ENCODE peak calls at places on chromosomes 13 and 19, in seven cellular contexts. One of them, this sample, is unnamed.

GRCh38 chr19:44164673-44165512 is at the start of gene ZNF226:
- DNase-seq in uterus: peak; percentile 91
- DNase-seq in IMR-90: peak; percentile 99
- DNase-seq in spleen: peak; percentile 91
- DNase-seq in stomach: peak; percentile 91
- DNase-seq in hepatocyte: peak; percentile 97
- DNase-seq in Peyer's patch: peak; percentile 90
- DNase-seq in this sample: peak; percentile 93

GRCh38 chr19:32676186-32676894 is 692 bp downstream of the RGS9BP start:
- DNase-seq in uterus: no peak
- DNase-seq in IMR-90: no peak
- DNase-seq in spleen: peak; percentile 86
- DNase-seq in stomach: peak; percentile 28
- DNase-seq in hepatocyte: peak; percentile 61
- DNase-seq in Peyer's patch: no peak
- DNase-seq in this sample: peak; percentile 65

GRCh38 chr19:36605101-36605838 is at the start of gene ZNF382:
- DNase-seq in uterus: peak; percentile 54
- DNase-seq in IMR-90: peak; percentile 41
- DNase-seq in spleen: peak; percentile 94
- DNase-seq in stomach: peak; percentile 40
- DNase-seq in hepatocyte: peak; percentile 91
- DNase-seq in Peyer's patch: peak; percentile 74
- DNase-seq in this sample: peak; percentile 72

GRCh38 chr19:47176627-47177090 is 46.0 kb downstream of the SAE1 start:
- DNase-seq in uterus: peak; percentile 33
- DNase-seq in IMR-90: peak; percentile 98
- DNase-seq in spleen: no peak
- DNase-seq in stomach: no peak
- DNase-seq in hepatocyte: no peak
- DNase-seq in Peyer's patch: peak; percentile 36
- DNase-seq in this sample: no peak

GRCh38 chr13:20843177-20843576 is 59.4 kb downstream of the XPO4 start:
- DNase-seq in uterus: no peak
- DNase-seq in IMR-90: peak; percentile 18
- DNase-seq in spleen: no peak
- DNase-seq in stomach: no peak
- DNase-seq in hepatocyte: peak; percentile 11
- DNase-seq in Peyer's patch: no peak
- DNase-seq in this sample: no peak

GRCh38 chr13:24203726-24204295 is 43.3 kb downstream of the SPATA13 start:
- DNase-seq in uterus: no peak
- DNase-seq in IMR-90: peak; percentile 50
- DNase-seq in spleen: no peak
- DNase-seq in stomach: no peak
- DNase-seq in hepatocyte: no peak
- DNase-seq in Peyer's patch: no peak
- DNase-seq in this sample: no peak

GRCh38 chr19:18339703-18340102 is 695 bp upstream of the PGPEP1 start:
- DNase-seq in uterus: no peak
- DNase-seq in IMR-90: peak; percentile 25
- DNase-seq in spleen: no peak
- DNase-seq in stomach: no peak
- DNase-seq in hepatocyte: no peak
- DNase-seq in Peyer's patch: no peak
- DNase-seq in this sample: no peak

GRCh38 chr13:48559638-48560320 is 26.9 kb upstream of the RCBTB2 start:
- DNase-seq in uterus: no peak
- DNase-seq in IMR-90: peak; percentile 70
- DNase-seq in spleen: no peak
- DNase-seq in stomach: no peak
- DNase-seq in hepatocyte: no peak
- DNase-seq in Peyer's patch: no peak
- DNase-seq in this sample: no peak

GRCh38 chr13:45681101-45681500 is 21.0 kb upstream of the CBY2 start:
- DNase-seq in uterus: no peak
- DNase-seq in IMR-90: no peak
- DNase-seq in spleen: no peak
- DNase-seq in stomach: no peak
- DNase-seq in hepatocyte: no peak
- DNase-seq in Peyer's patch: no peak
- DNase-seq in this sample: no peak

GRCh38 chr13:50531917-50532899 is 311.3 kb downstream of the DLEU7 start:
- DNase-seq in uterus: no peak
- DNase-seq in IMR-90: peak; percentile 62
- DNase-seq in spleen: no peak
- DNase-seq in stomach: no peak
- DNase-seq in hepatocyte: peak; percentile 38
- DNase-seq in Peyer's patch: no peak
- DNase-seq in this sample: no peak

GRCh38 chr19:29811125-29812079 is at the start of gene CCNE1:
- DNase-seq in uterus: peak; percentile 91
- DNase-seq in IMR-90: peak; percentile 74
- DNase-seq in spleen: peak; percentile 97
- DNase-seq in stomach: peak; percentile 97
- DNase-seq in hepatocyte: peak; percentile 95
- DNase-seq in Peyer's patch: peak; percentile 94
- DNase-seq in this sample: peak; percentile 98

GRCh38 chr13:67408823-67409222 is 178.7 kb upstream of the PCDH9 start:
- DNase-seq in uterus: no peak
- DNase-seq in IMR-90: no peak
- DNase-seq in spleen: no peak
- DNase-seq in stomach: no peak
- DNase-seq in hepatocyte: peak; percentile 42
- DNase-seq in Peyer's patch: no peak
- DNase-seq in this sample: no peak

GRCh38 chr13:109569938-109570711 is 216.3 kb downstream of the IRS2 start:
- DNase-seq in uterus: no peak
- DNase-seq in IMR-90: no peak
- DNase-seq in spleen: no peak
- DNase-seq in stomach: peak; percentile 44
- DNase-seq in hepatocyte: no peak
- DNase-seq in Peyer's patch: no peak
- DNase-seq in this sample: no peak

GRCh38 chr13:46577656-46578589 is 25.0 kb downstream of the LRCH1 start:
- DNase-seq in uterus: no peak
- DNase-seq in IMR-90: peak; percentile 33
- DNase-seq in spleen: no peak
- DNase-seq in stomach: no peak
- DNase-seq in hepatocyte: peak; percentile 36
- DNase-seq in Peyer's patch: no peak
- DNase-seq in this sample: no peak

GRCh38 chr13:99484405-99484981 is 16.8 kb upstream of the TM9SF2 start:
- DNase-seq in uterus: no peak
- DNase-seq in IMR-90: peak; percentile 77
- DNase-seq in spleen: no peak
- DNase-seq in stomach: no peak
- DNase-seq in hepatocyte: no peak
- DNase-seq in Peyer's patch: no peak
- DNase-seq in this sample: peak; percentile 16

GRCh38 chr19:47049307-47049700 is 880 bp upstream of the TMEM160 start:
- DNase-seq in uterus: no peak
- DNase-seq in IMR-90: peak; percentile 44
- DNase-seq in spleen: no peak
- DNase-seq in stomach: no peak
- DNase-seq in hepatocyte: peak; percentile 34
- DNase-seq in Peyer's patch: no peak
- DNase-seq in this sample: no peak

GRCh38 chr19:49423278-49423984 is at the start of gene PTH2:
- DNase-seq in uterus: no peak
- DNase-seq in IMR-90: no peak
- DNase-seq in spleen: no peak
- DNase-seq in stomach: no peak
- DNase-seq in hepatocyte: no peak
- DNase-seq in Peyer's patch: no peak
- DNase-seq in this sample: no peak

GRCh38 chr19:18317998-18318800 is 4.7 kb downstream of the LSM4 start:
- DNase-seq in uterus: no peak
- DNase-seq in IMR-90: no peak
- DNase-seq in spleen: no peak
- DNase-seq in stomach: peak; percentile 60
- DNase-seq in hepatocyte: no peak
- DNase-seq in Peyer's patch: peak; percentile 45
- DNase-seq in this sample: peak; percentile 59

GRCh38 chr19:10270616-10271394 is at the start of gene ICAM1:
- DNase-seq in uterus: peak; percentile 78
- DNase-seq in IMR-90: peak; percentile 66
- DNase-seq in spleen: peak; percentile 96
- DNase-seq in stomach: peak; percentile 72
- DNase-seq in hepatocyte: peak; percentile 84
- DNase-seq in Peyer's patch: peak; percentile 86
- DNase-seq in this sample: peak; percentile 76

GRCh38 chr19:49210108-49210900 is 52.7 kb downstream of the TRPM4 start:
- DNase-seq in uterus: peak; percentile 47
- DNase-seq in IMR-90: no peak
- DNase-seq in spleen: no peak
- DNase-seq in stomach: no peak
- DNase-seq in hepatocyte: peak; percentile 62
- DNase-seq in Peyer's patch: no peak
- DNase-seq in this sample: peak; percentile 61

GRCh38 chr13:40622246-40622645 is 44.2 kb downstream of the FOXO1 start:
- DNase-seq in uterus: no peak
- DNase-seq in IMR-90: no peak
- DNase-seq in spleen: no peak
- DNase-seq in stomach: no peak
- DNase-seq in hepatocyte: no peak
- DNase-seq in Peyer's patch: no peak
- DNase-seq in this sample: no peak
- H3K4me1 ChIP-seq in uterus: peaks cover 2% of the 10 kb centered on the region
- H3K4me1 ChIP-seq in IMR-90: no peaks in the 10 kb centered on the region
- H3K4me1 ChIP-seq in spleen: peaks cover 83% of the 10 kb centered on the region
- H3K4me1 ChIP-seq in stomach: peaks cover 74% of the 10 kb centered on the region
- H3K4me1 ChIP-seq in hepatocyte: peaks cover 7% of the 10 kb centered on the region
- H3K4me1 ChIP-seq in Peyer's patch: peaks cover 11% of the 10 kb centered on the region
- H3K4me1 ChIP-seq in this sample: peaks cover 16% of the 10 kb centered on the region

GRCh38 chr13:39526499-39526898 is 76.5 kb downstream of the LHFPL6 start:
- DNase-seq in uterus: no peak
- DNase-seq in IMR-90: no peak
- DNase-seq in spleen: no peak
- DNase-seq in stomach: no peak
- DNase-seq in hepatocyte: no peak
- DNase-seq in Peyer's patch: no peak
- DNase-seq in this sample: no peak

GRCh38 chr13:39527301-39527700 is 75.7 kb downstream of the LHFPL6 start:
- DNase-seq in uterus: no peak
- DNase-seq in IMR-90: no peak
- DNase-seq in spleen: no peak
- DNase-seq in stomach: no peak
- DNase-seq in hepatocyte: no peak
- DNase-seq in Peyer's patch: no peak
- DNase-seq in this sample: no peak

GRCh38 chr13:39527961-39528720 is 74.9 kb downstream of the LHFPL6 start:
- DNase-seq in uterus: no peak
- DNase-seq in IMR-90: peak; percentile 96
- DNase-seq in spleen: no peak
- DNase-seq in stomach: no peak
- DNase-seq in hepatocyte: no peak
- DNase-seq in Peyer's patch: no peak
- DNase-seq in this sample: no peak

GRCh38 chr13:39522329-39522728 is 80.7 kb downstream of the LHFPL6 start:
- DNase-seq in uterus: no peak
- DNase-seq in IMR-90: no peak
- DNase-seq in spleen: no peak
- DNase-seq in stomach: no peak
- DNase-seq in hepatocyte: no peak
- DNase-seq in Peyer's patch: no peak
- DNase-seq in this sample: no peak

GRCh38 chr13:39524795-39525194 is 78.2 kb downstream of the LHFPL6 start:
- DNase-seq in uterus: no peak
- DNase-seq in IMR-90: no peak
- DNase-seq in spleen: no peak
- DNase-seq in stomach: no peak
- DNase-seq in hepatocyte: no peak
- DNase-seq in Peyer's patch: no peak
- DNase-seq in this sample: no peak
- TF ChIP-seq CTCF in uterus: no peak
- TF ChIP-seq CTCF in IMR-90: no peak
- TF ChIP-seq CTCF in spleen: no peak
- TF ChIP-seq CTCF in stomach: no peak
- TF ChIP-seq CTCF in hepatocyte: no peak
- TF ChIP-seq CTCF in Peyer's patch: no peak
- TF ChIP-seq CTCF in this sample: no peak

DNA sequence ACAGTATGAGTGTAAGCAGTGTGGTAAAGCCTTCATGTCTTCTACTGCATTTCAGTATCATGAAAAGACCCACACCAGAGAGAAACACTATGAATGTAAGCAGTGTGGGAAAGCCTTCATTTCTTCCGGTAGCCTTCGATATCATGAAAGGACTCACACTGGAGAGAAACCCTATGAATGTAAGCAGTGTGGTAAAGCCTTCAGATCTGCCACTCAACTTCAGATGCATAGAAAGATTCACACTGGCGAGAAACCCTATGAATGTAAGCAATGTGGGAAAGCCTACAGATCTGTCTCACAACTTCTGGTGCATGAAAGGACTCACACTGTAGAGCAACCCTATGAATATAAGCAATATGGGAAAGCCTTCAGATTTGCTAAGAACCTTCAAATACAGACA is 12.8 kb downstream of the ZNF844 start:
- DNase-seq in uterus: no peak
- DNase-seq in IMR-90: no peak
- DNase-seq in spleen: no peak
- DNase-seq in stomach: no peak
- DNase-seq in hepatocyte: no peak
- DNase-seq in Peyer's patch: no peak
- DNase-seq in this sample: no peak
- H3K9me3 ChIP-seq in uterus: peaks cover 90% of the 10 kb centered on the region
- H3K9me3 ChIP-seq in IMR-90: peaks cover 82% of the 10 kb centered on the region
- H3K9me3 ChIP-seq in spleen: peaks cover 100% of the 10 kb centered on the region
- H3K9me3 ChIP-seq in stomach: peaks cover 100% of the 10 kb centered on the region
- H3K9me3 ChIP-seq in hepatocyte: peaks cover 84% of the 10 kb centered on the region
- H3K9me3 ChIP-seq in Peyer's patch: no peaks in the 10 kb centered on the region
- H3K9me3 ChIP-seq in this sample: peaks cover 100% of the 10 kb centered on the region

DNA sequence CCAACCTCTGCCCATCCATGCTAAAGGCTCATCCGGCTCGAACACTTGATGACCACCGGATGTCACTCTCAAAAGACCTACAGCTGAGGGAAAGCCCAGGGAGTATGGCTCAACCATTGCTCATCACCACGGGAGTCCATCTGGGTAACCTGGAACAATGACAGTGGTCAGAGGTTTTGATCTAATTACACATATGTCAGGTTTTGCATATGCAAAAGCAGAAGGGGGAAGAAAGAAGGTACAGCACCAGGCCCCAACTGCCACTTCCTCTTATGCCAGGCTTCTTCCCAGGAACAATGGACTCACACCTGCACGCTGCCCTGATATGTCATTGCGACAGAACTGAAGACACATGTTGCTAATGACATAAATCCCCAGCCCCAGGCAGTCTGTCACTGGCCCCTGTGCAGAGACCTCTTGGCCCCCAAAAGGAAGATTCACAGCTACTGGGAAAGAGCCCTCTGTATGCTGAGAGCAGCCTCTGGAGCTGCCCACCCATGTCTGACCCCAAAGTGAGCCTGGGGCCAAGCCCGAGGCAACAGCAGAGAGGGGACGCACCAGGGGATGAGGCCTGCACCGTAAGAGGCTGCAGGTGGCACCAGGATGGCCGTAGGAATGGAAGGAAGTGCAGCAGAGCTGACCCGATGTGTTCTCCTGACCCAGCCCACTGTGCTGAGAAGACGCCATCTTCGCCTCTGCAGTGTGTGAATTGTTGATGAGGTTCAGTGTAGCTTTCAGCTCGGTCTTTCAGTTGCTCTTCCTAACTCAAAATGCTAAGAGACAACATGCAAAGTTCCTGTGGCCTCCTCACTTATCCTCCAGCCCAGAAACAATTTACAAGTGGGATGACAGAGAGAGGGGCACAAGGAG is 26.3 kb downstream of the EPS15L1 start:
- DNase-seq in uterus: no peak
- DNase-seq in IMR-90: peak; percentile 83
- DNase-seq in spleen: peak; percentile 83
- DNase-seq in stomach: no peak
- DNase-seq in hepatocyte: no peak
- DNase-seq in Peyer's patch: peak; percentile 79
- DNase-seq in this sample: no peak
- H3K4me1 ChIP-seq in uterus: peaks cover 12% of the 10 kb centered on the region
- H3K4me1 ChIP-seq in IMR-90: peaks cover 12% of the 10 kb centered on the region
- H3K4me1 ChIP-seq in spleen: peaks cover 90% of the 10 kb centered on the region
- H3K4me1 ChIP-seq in stomach: peaks cover 75% of the 10 kb centered on the region
- H3K4me1 ChIP-seq in hepatocyte: peaks cover 41% of the 10 kb centered on the region
- H3K4me1 ChIP-seq in Peyer's patch: peaks cover 29% of the 10 kb centered on the region
- H3K4me1 ChIP-seq in this sample: peaks cover 23% of the 10 kb centered on the region

This sample was measured in mucosa of descending colon.